ENCODE peak calls at places on chromosome X, in seven cellular contexts. P, I, A, G, R, U and Y are unnamed samples.
A peak's percentile ranks its signal among the peaks of the same experiment; 100 is the strongest.

GRCh38 chrX:148228521-148228920 is 247.4 kb downstream of the FMR1NB start:
- DNase-seq in R (no peak), A (no peak), P (no peak), U (no peak), G (no peak), I (no peak), Y (no peak)

GRCh38 chrX:130715299-130715698 is 187.7 kb downstream of the ENOX2 start:
- DNase-seq in A (no peak), U (no peak), G (no peak), R (no peak), I (no peak), P (no peak), Y (peak; percentile 22)

GRCh38 chrX:70029790-70030189 is 19.9 kb downstream of the AWAT2 start:
- DNase-seq in G (no peak), U (no peak), P (no peak), I (no peak), R (no peak), A (peak; percentile 38), Y (no peak)

GRCh38 chrX:3743821-3744439 is 30.5 kb upstream of the PRKX start:
- DNase-seq in A (no peak), I (peak; percentile 0), R (no peak), P (no peak), U (no peak), G (no peak), Y (no peak)

GRCh38 chrX:41449615-41450014 is 2.5 kb downstream of the NYX start:
- DNase-seq in I (peak; percentile 58), G (peak; percentile 33), U (no peak), A (no peak), P (no peak), R (no peak), Y (peak; percentile 24)

GRCh38 chrX:110791206-110791605 is 4.4 kb downstream of the CHRDL1 start:
- DNase-seq in R (no peak), A (no peak), G (no peak), I (no peak), U (no peak), P (no peak), Y (no peak)

GRCh38 chrX:18889346-18889745 is 94.6 kb downstream of the PHKA2 start:
- DNase-seq in U (no peak), G (no peak), P (no peak), R (no peak), A (no peak), I (no peak), Y (no peak)

GRCh38 chrX:13427441-13428054 is 107.7 kb upstream of the ATXN3L start:
- DNase-seq in A (no peak), P (no peak), I (no peak), U (no peak), G (no peak), R (no peak), Y (no peak)

GRCh38 chrX:16278927-16279326 is 111.6 kb downstream of the MAGEB17 start:
- DNase-seq in R (peak; percentile 1), A (peak; percentile 48), I (no peak), P (peak; percentile 74), U (no peak), G (peak; percentile 16), Y (no peak)

GRCh38 chrX:128805236-128805635 is 718.1 kb downstream of the SMARCA1 start:
- DNase-seq in P (no peak), R (no peak), I (no peak), U (no peak), A (no peak), G (peak; percentile 46), Y (no peak)

GRCh38 chrX:128804828-128805227 is 718.5 kb downstream of the SMARCA1 start:
- DNase-seq in U (no peak), A (no peak), I (no peak), G (peak; percentile 16), P (no peak), R (no peak), Y (no peak)

DNA sequence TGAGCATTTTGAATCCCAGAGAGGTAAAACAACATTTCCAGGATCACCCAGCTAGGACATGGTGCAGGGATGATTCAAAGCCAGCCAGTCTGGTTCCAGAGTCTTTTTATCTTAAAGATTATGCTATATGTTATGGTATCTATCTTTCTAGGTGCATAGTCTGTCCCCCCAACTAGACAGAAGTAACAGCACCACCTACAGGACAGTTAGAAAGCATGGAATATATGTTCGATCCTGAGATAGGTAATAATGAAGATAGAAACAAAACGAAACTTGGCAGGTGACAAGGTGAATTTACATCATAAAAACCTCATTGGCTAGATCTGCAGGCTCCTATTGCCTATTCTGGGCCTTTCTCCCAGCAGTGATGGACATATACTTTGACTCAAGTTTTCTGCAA is 723.2 kb downstream of the SMARCA1 start:
- DNase-seq in G (no peak), U (no peak), I (no peak), P (no peak), R (no peak), A (peak; percentile 16), Y (no peak)
- H2BK120ac ChIP-seq in G (no peak overlapping the region), U (no peak overlapping the region), I (no peak overlapping the region), P (no peak overlapping the region), R (no peak overlapping the region), A (no peak overlapping the region), Y (no peak overlapping the region)

GRCh38 chrX:109656774-109657173 is 31.8 kb upstream of the KCNE5 start:
- DNase-seq in I (no peak), G (no peak), R (no peak), P (no peak), A (no peak), U (no peak), Y (no peak)

GRCh38 chrX:109655802-109656201 is 30.8 kb upstream of the KCNE5 start:
- DNase-seq in R (no peak), G (no peak), A (no peak), U (no peak), I (no peak), P (no peak), Y (no peak)

GRCh38 chrX:109658391-109658790 is 33.4 kb upstream of the KCNE5 start:
- DNase-seq in U (no peak), A (no peak), G (no peak), I (no peak), P (no peak), R (no peak), Y (no peak)

GRCh38 chrX:109660756-109661155 is 35.8 kb upstream of the KCNE5 start:
- DNase-seq in G (no peak), U (no peak), R (no peak), I (no peak), P (no peak), A (no peak), Y (peak; percentile 32)
- H4K8ac ChIP-seq in G (no peak overlapping the region), U (no peak overlapping the region), R (no peak overlapping the region), I (no peak overlapping the region), P (no peak overlapping the region), A (no peak overlapping the region), Y (no peak overlapping the region)

GRCh38 chrX:106035064-106035463 is 3.5 kb downstream of the SERPINA7 start:
- DNase-seq in R (no peak), A (peak; percentile 40), G (peak; percentile 4), I (no peak), P (no peak), U (no peak), Y (no peak)
- H2BK120ac ChIP-seq in R (no peak overlapping the region), A (no peak overlapping the region), G (no peak overlapping the region), I (no peak overlapping the region), P (no peak overlapping the region), U (no peak overlapping the region), Y (no peak overlapping the region)

DNA sequence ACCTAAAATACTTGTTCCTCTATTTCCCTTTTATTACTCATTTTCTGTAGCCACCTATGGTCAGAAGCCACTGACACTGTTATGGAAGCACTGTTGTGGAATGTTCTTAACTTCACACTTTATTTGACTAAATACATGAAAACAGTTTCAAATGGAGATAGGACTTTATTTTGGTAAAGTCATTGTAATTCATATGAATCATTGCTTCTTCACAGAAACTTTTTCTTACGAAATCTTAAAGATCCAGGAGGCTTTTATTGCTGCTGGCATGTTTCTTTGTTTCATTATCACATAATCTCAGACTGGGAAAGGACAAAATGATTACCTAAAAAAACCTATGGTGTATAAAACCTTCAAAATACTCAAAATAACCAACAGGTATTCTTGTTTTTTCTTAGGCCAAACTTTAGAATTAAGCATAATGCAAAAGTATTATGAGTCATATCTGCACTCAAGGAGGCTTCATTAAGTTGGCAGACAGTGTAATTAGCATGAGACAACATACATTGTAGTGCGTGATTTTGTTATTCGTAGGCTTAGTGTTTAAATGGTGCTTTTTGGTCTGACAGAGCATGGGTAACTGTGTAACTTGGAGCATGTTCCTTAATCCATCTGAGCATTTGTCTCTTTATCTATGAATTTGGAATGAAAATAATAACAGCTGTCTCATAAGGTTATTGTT is 58.0 kb downstream of the SH3BGRL start:
- DNase-seq in U (no peak), A (peak; percentile 1), G (no peak), I (peak; percentile 24), R (no peak), P (no peak), Y (peak; percentile 20)
- H4K8ac ChIP-seq in U (no peak overlapping the region), A (no peak overlapping the region), G (no peak overlapping the region), I (no peak overlapping the region), R (no peak overlapping the region), P (no peak overlapping the region), Y (peak overlapping the region; percentile 71)

GRCh38 chrX:122878269-122878668 is 305.8 kb upstream of the GRIA3 start:
- DNase-seq in G (no peak), U (no peak), A (no peak), I (no peak), R (no peak), P (no peak), Y (no peak)
- H2BK120ac ChIP-seq in G (no peak overlapping the region), U (no peak overlapping the region), A (no peak overlapping the region), I (no peak overlapping the region), R (no peak overlapping the region), P (no peak overlapping the region), Y (no peak overlapping the region)

GRCh38 chrX:128634754-128635153 is 582.6 kb upstream of the ACTRT1 start:
- DNase-seq in U (no peak), A (peak; percentile 28), I (no peak), R (no peak), P (no peak), G (no peak), Y (no peak)
- H4K8ac ChIP-seq in U (no peak overlapping the region), A (no peak overlapping the region), I (no peak overlapping the region), R (no peak overlapping the region), P (no peak overlapping the region), G (no peak overlapping the region), Y (no peak overlapping the region)

DNA sequence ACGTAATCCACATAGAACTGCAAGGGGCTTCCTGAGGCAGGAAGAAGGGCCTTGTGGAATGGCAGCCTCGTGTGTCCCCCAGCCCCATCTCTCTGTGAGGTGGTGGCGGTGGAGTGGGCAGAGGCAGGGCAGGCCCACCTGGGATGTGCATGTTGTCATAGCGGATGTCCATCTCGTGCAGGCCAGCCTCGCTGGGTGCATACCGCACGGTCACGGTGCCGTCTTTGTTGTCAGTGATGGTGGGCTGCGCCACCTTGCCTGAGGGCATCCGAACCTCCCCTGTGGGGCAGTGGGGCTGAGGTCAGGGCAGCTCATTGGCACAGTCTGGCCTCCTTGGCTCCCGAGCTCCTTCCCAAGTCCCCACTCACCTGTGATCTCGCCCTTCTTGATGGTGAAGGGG is 20.4 kb downstream of the FLNA start:
- DNase-seq in G (no peak), P (no peak), R (no peak), I (no peak), A (no peak), U (no peak), Y (no peak)
- H2BK120ac ChIP-seq in G (no peak overlapping the region), P (no peak overlapping the region), R (no peak overlapping the region), I (no peak overlapping the region), A (no peak overlapping the region), U (no peak overlapping the region), Y (no peak overlapping the region)

GRCh38 chrX:6170424-6170823 is 58.2 kb downstream of the NLGN4X start:
- DNase-seq in P (no peak), I (no peak), A (no peak), G (no peak), R (no peak), U (no peak), Y (no peak)

GRCh38 chrX:6163761-6164160 is 64.9 kb downstream of the NLGN4X start:
- DNase-seq in R (no peak), P (no peak), A (no peak), I (no peak), G (peak; percentile 30), U (no peak), Y (no peak)

GRCh38 chrX:6169407-6169806 is 59.3 kb downstream of the NLGN4X start:
- DNase-seq in A (no peak), I (no peak), U (no peak), G (no peak), P (no peak), R (no peak), Y (no peak)
- H4K8ac ChIP-seq in A (no peak overlapping the region), I (no peak overlapping the region), U (no peak overlapping the region), G (no peak overlapping the region), P (no peak overlapping the region), R (no peak overlapping the region), Y (no peak overlapping the region)